ENCODE peak calls at places on chromosomes 13 and 19, in five cellular contexts. T, J, H, X and N are unnamed samples.

GRCh38 chr19:4669723-4670480 is at the start of gene MYDGF:
- DNase-seq in J (peak; percentile 95), X (peak; percentile 74), T (peak; percentile 44), H (peak; percentile 92), N (peak; percentile 94)

GRCh38 chr13:91701975-91702374 is 303.6 kb downstream of the GPC5 start:
- DNase-seq in T (no peak), J (no peak), H (no peak), X (no peak), N (no peak)

GRCh38 chr13:79631260-79631659 is 150.3 kb downstream of the NDFIP2 start:
- DNase-seq in T (peak; percentile 97), H (no peak), X (peak; percentile 56), J (peak; percentile 12), N (no peak)

GRCh38 chr13:92137519-92137918 is 739.1 kb downstream of the GPC5 start:
- DNase-seq in J (no peak), X (no peak), H (no peak), T (no peak), N (no peak)

GRCh38 chr13:28406728-28407266 is 88.1 kb downstream of the FLT1 start:
- DNase-seq in T (no peak), J (no peak), X (no peak), H (peak; percentile 37), N (no peak)

GRCh38 chr13:49367640-49368431 is 76.0 kb downstream of the CAB39L start:
- DNase-seq in J (peak; percentile 79), X (no peak), H (no peak), T (no peak), N (no peak)

GRCh38 chr13:93328943-93329342 is 102.3 kb downstream of the GPC6 start:
- DNase-seq in T (no peak), J (no peak), H (no peak), X (no peak), N (no peak)

GRCh38 chr13:74966814-74967213 is 515.2 kb downstream of the TBC1D4 start:
- DNase-seq in X (no peak), H (no peak), J (no peak), T (no peak), N (no peak)

GRCh38 chr19:49512970-49513745 is 697 bp downstream of the FCGRT start:
- DNase-seq in T (no peak), H (peak; percentile 82), X (no peak), J (peak; percentile 88), N (no peak)

GRCh38 chr13:62130016-62130970 is 714.6 kb upstream of the PCDH20 start:
- DNase-seq in X (no peak), J (no peak), H (no peak), T (no peak), N (no peak)

GRCh38 chr13:103238441-103238840 is 172.2 kb upstream of the SLC10A2 start:
- DNase-seq in J (no peak), H (no peak), X (no peak), T (no peak), N (no peak)

DNA sequence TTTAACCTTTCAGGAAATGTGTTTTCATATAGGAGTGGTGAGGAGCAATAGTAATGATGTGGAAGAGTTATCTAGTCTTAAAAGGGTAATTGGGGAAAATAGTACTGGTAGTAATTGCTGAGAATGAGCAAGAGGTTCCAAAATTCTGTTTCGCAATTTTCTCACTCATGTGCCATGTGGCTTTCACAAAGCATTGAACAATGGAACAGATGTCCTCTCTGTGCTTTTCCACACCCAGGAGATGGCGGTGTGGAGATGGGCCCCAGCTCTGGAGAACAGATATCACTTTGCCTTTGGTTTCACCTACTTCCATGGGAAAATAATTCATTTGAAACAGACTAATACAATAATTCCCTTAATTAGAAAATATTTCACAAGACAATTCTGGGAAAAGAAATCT is 170.0 kb upstream of the SLC10A2 start:
- DNase-seq in J (peak; percentile 3), H (no peak), T (no peak), X (no peak), N (no peak)
- TF ChIP-seq CTCF in J (peak; percentile 18), H (no peak), T (no peak), X (no peak), N (no peak)

GRCh38 chr13:76764916-76765315 is 121.3 kb downstream of the KCTD12 start:
- DNase-seq in H (no peak), T (no peak), J (no peak), X (no peak), N (no peak)
- H3K4me2 ChIP-seq in H (no peak overlapping the region), T (no peak overlapping the region), J (no peak overlapping the region), X (no peak overlapping the region), N (no peak overlapping the region)

GRCh38 chr13:22777207-22777606 is 403.6 kb upstream of the SGCG start:
- DNase-seq in X (no peak), J (no peak), H (no peak), T (no peak), N (no peak)

GRCh38 chr13:22770891-22771290 is 409.9 kb upstream of the SGCG start:
- DNase-seq in T (no peak), H (no peak), J (no peak), X (no peak), N (no peak)

GRCh38 chr13:22773475-22773874 is 407.3 kb upstream of the SGCG start:
- DNase-seq in T (no peak), H (no peak), X (no peak), J (no peak), N (no peak)
- H2AFZ ChIP-seq in T (no peak overlapping the region), H (no peak overlapping the region), X (no peak overlapping the region), J (no peak overlapping the region), N (no peak overlapping the region)

GRCh38 chr19:7831452-7831851 is 1.4 kb downstream of the EVI5L start:
- DNase-seq in H (peak; percentile 79), X (peak; percentile 66), T (no peak), J (peak; percentile 84), N (no peak)
- TF ChIP-seq CTCF in H (peak; percentile 60), X (peak; percentile 74), T (peak; percentile 27), J (peak; percentile 54), N (no peak)

GRCh38 chr19:39129116-39129515 is 3.5 kb downstream of the PAK4 start:
- DNase-seq in X (no peak), J (no peak), H (no peak), T (no peak), N (no peak)

GRCh38 chr19:39127812-39128510 is 2.4 kb downstream of the PAK4 start:
- DNase-seq in X (no peak), T (no peak), H (no peak), J (no peak), N (no peak)

GRCh38 chr19:39126593-39127187 is 1.1 kb downstream of the PAK4 start:
- DNase-seq in X (no peak), T (no peak), J (no peak), H (no peak), N (no peak)

GRCh38 chr19:39130337-39131254 is 5.0 kb downstream of the PAK4 start:
- DNase-seq in T (no peak), H (no peak), J (no peak), X (no peak), N (no peak)

GRCh38 chr19:39128511-39129079 is 3.0 kb downstream of the PAK4 start:
- DNase-seq in X (no peak), J (no peak), T (no peak), H (no peak), N (no peak)
- H3K4me2 ChIP-seq in X (peak overlapping the region; percentile 17), J (no peak overlapping the region), T (no peak overlapping the region), H (no peak overlapping the region), N (peak overlapping the region; percentile 75)